ENCODE peak calls at places on chromosomes 3 and 15, in four cellular contexts. N, K, S and C are unnamed samples. For H3K27me3 and H3K4me1, the result is how much of the 10 kb centered on the place peaks cover.

GRCh38 chr3:82294609-82295008 is 533.2 kb upstream of the GBE1 start:
- DNase-seq in K (no peak), N (no peak), S (no peak), C (no peak)

GRCh38 chr15:84681822-84682221 is 23.8 kb upstream of the NMB start:
- DNase-seq in S (no peak), N (no peak), K (peak), C (no peak)

GRCh38 chr3:148254402-148254801 is 443.3 kb upstream of the AGTR1 start:
- DNase-seq in S (no peak), K (no peak), N (no peak), C (no peak)

GRCh38 chr3:14452676-14453367 is 50.4 kb downstream of the SLC6A6 start:
- DNase-seq in K (peak), N (peak), S (peak), C (peak)

GRCh38 chr3:164608554-164609276 is 469.6 kb downstream of the SI start:
- DNase-seq in N (no peak), S (no peak), K (no peak), C (no peak)

GRCh38 chr3:159922861-159923312 is 65.7 kb upstream of the IL12A start:
- DNase-seq in N (no peak), S (no peak), K (peak), C (no peak)

GRCh38 chr3:72145506-72146380 is 360.8 kb upstream of the PROK2 start:
- DNase-seq in K (no peak), S (no peak), N (no peak), C (no peak)

GRCh38 chr15:43406808-43407207 is 35.9 kb downstream of the TUBGCP4 start:
- DNase-seq in K (no peak), S (no peak), N (no peak), C (no peak)

GRCh38 chr3:60001369-60001768 is 951.5 kb upstream of the CFAP20DC start:
- DNase-seq in S (no peak), N (no peak), K (no peak), C (no peak)

GRCh38 chr3:12658593-12659058 is 5.3 kb downstream of the RAF1 start:
- DNase-seq in K (no peak), S (no peak), N (no peak), C (no peak)

GRCh38 chr3:42450567-42450966 is 40.2 kb upstream of the LYZL4 start:
- DNase-seq in S (no peak), N (no peak), K (no peak), C (no peak)

GRCh38 chr3:191922570-191922969 is 461.6 kb downstream of the PYDC2 start:
- DNase-seq in K (no peak), N (no peak), S (no peak), C (no peak)

GRCh38 chr3:191915717-191916116 is 454.8 kb downstream of the PYDC2 start:
- DNase-seq in K (no peak), S (no peak), N (no peak), C (no peak)

DNA sequence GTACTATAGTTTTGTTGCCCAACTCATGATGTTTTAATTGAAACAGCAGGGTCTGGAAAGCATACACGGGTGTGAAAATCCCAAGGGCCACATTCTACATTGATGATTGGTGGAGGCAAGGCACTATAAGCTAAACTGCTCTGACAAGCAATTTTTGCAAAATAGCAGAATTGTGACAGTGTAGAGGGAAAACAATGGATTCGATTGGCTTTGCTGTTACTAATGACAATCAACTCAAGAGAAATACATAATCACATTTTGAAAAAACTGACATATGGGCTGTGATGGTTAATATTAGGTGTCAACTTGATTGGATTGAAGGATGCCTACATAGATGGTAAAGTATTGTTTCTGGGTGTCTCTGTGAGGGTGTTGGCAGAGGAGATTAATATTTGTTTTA is 458.7 kb downstream of the PYDC2 start:
- DNase-seq in N (no peak), S (no peak), K (no peak), C (no peak)
- H3K27me3 ChIP-seq in N (under half), S (under half), K (under half), C (under half)

DNA sequence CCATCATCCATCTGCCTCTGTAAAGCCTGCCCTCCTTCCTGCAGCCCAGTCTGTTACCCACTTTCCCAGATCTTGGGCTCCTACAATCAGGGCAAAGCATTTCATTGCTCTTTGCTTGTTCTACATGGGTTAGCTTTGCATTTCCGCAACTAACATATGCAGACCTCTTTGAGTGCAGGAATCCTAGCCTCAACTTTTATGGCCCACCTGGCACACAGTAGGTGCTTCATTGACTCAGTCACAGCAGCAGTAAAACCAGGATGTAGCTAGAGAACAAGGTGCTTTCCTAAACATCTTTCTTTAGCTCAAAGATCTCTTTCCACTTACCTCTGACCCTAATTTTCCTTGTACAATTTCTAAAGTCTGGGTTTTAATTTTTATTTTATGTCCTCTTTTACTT is 3.5 kb downstream of the CD80 start:
- DNase-seq in N (no peak), S (no peak), K (no peak), C (no peak)
- H3K27ac ChIP-seq in N (no peak), S (no peak), K (no peak), C (no peak)

DNA sequence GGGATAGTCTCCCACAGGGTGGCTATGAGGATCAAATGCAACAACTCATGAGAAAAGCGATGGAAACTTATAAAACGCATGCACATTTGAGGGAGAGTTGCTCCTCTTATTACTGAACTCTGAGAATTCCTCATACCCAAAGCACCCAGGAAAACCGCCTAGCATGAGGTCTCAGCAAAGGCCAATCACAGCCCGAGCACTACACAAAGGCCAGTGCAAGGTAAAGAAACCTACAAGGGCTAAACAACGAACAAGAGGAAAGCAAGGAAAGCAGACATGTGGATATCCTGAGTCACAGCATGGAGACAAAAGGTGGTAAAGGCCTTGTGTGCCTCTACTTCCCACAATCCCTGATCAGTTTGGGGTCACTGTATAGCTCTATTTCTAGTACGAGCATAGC is 7.1 kb downstream of the RAB43 start:
- DNase-seq in N (no peak), K (no peak), S (no peak), C (no peak)
- H3K4me1 ChIP-seq in N (under half), K (under half), S (under half), C (under half)

GRCh38 chr3:50193746-50194127 is 2.3 kb downstream of the GNAT1 start:
- DNase-seq in S (no peak), N (no peak), K (no peak), C (no peak)

GRCh38 chr3:50194128-50194902 is 2.9 kb downstream of the GNAT1 start:
- DNase-seq in S (peak), N (no peak), K (peak), C (peak)

GRCh38 chr3:50195501-50196252 is 4.3 kb downstream of the GNAT1 start:
- DNase-seq in S (no peak), N (no peak), K (no peak), C (no peak)

GRCh38 chr3:50196253-50196801 is 4.9 kb downstream of the GNAT1 start:
- DNase-seq in N (no peak), S (no peak), K (no peak), C (no peak)

GRCh38 chr3:50194903-50195500 is 3.6 kb downstream of the GNAT1 start:
- DNase-seq in K (no peak), S (no peak), N (no peak), C (no peak)
- H3K27me3 ChIP-seq in K (under half), S (under half), N (half or more), C (under half)

GRCh38 chr3:187775549-187775948 is 30.3 kb upstream of the BCL6 start:
- DNase-seq in S (no peak), N (no peak), K (no peak), C (no peak)

GRCh38 chr3:187777331-187778046 is 32.2 kb upstream of the BCL6 start:
- DNase-seq in K (peak), N (no peak), S (no peak), C (peak)

GRCh38 chr3:187773233-187773962 is 28.1 kb upstream of the BCL6 start:
- DNase-seq in S (no peak), K (no peak), N (no peak), C (no peak)

GRCh38 chr3:187770224-187770623 is 25.0 kb upstream of the BCL6 start:
- DNase-seq in S (no peak), K (no peak), N (no peak), C (no peak)

GRCh38 chr3:187773963-187774789 is 28.9 kb upstream of the BCL6 start:
- DNase-seq in K (no peak), N (no peak), S (no peak), C (no peak)
- H3K27ac ChIP-seq in K (no peak), N (peak), S (no peak), C (no peak)

DNA sequence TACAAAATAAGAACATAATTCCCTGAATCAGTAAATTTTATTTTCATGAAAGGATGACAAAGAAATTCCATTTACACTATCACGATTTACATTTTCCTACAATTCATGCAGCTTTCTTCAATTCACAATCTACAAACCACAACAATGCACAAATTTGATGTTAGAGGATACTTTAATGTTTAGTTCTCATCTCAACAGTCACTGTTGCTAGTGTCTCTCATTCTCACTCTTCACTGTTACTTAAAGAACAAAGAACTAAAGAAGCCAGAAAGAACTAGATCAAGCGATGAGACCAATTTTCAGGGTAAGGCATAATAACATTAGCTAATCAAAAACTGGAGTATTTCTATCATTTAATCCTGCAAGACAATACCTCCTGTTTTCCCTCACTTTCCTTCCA is 73.5 kb downstream of the TBL1XR1 start:
- DNase-seq in N (no peak), K (no peak), S (no peak), C (no peak)
- H3K4me1 ChIP-seq in N (half or more), K (under half), S (under half), C (under half)

GRCh38 chr15:96362759-96363678 is 32.5 kb downstream of the NR2F2 start:
- DNase-seq in N (no peak), S (no peak), K (no peak), C (no peak)
- H3K27me3 ChIP-seq in N (half or more), S (under half), K (under half), C (under half)

DNA sequence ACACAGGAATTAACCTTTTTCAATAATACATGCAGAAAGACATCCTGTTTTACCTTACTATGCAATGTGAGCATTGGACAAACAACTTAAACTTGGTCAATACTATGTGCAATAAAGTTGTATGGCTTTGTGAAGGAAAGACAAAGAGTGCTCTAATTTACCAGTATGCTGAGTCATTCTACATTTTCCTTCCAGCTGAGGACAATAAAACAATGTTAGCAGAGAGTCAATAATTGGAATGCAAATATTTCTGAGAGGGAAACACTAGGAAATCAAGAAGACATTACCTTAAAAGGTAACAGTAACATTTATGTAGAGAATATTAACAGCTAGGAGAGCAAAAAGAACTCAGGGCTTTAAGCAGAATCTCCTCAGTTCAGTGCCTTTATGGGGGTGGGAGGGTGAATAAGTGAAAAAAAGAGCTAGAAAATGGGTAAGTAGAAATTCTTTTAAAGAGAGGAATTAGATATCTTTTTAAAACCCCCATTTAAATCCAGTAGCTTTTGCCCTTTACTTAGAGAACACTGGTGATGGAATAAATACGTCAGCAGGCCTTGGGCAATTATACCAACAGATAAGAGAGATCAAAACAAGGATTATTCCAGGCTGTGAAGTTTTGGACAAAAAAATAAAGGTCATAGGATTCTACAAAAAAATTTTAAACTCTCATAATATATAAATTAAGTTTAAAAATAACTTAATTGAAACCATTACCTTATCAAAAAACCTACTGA is 11.6 kb upstream of the HGD start:
- DNase-seq in S (no peak), K (no peak), N (no peak), C (peak)
- H3K27ac ChIP-seq in S (no peak), K (no peak), N (no peak), C (no peak)

GRCh38 chr3:186989429-186989828 is 59.1 kb downstream of the ST6GAL1 start:
- DNase-seq in N (no peak), K (no peak), S (no peak), C (no peak)

GRCh38 chr3:186990878-186991308 is 60.6 kb downstream of the ST6GAL1 start:
- DNase-seq in K (no peak), N (no peak), S (no peak), C (no peak)

GRCh38 chr3:186990282-186990681 is 60.0 kb downstream of the ST6GAL1 start:
- DNase-seq in K (no peak), N (no peak), S (no peak), C (no peak)

GRCh38 chr3:186986811-186987210 is 56.5 kb downstream of the ST6GAL1 start:
- DNase-seq in K (no peak), N (no peak), S (no peak), C (no peak)

GRCh38 chr3:186988806-186989205 is 58.5 kb downstream of the ST6GAL1 start:
- DNase-seq in K (no peak), S (no peak), N (no peak), C (no peak)
- H3K4me1 ChIP-seq in K (under half), S (under half), N (under half), C (under half)

DNA sequence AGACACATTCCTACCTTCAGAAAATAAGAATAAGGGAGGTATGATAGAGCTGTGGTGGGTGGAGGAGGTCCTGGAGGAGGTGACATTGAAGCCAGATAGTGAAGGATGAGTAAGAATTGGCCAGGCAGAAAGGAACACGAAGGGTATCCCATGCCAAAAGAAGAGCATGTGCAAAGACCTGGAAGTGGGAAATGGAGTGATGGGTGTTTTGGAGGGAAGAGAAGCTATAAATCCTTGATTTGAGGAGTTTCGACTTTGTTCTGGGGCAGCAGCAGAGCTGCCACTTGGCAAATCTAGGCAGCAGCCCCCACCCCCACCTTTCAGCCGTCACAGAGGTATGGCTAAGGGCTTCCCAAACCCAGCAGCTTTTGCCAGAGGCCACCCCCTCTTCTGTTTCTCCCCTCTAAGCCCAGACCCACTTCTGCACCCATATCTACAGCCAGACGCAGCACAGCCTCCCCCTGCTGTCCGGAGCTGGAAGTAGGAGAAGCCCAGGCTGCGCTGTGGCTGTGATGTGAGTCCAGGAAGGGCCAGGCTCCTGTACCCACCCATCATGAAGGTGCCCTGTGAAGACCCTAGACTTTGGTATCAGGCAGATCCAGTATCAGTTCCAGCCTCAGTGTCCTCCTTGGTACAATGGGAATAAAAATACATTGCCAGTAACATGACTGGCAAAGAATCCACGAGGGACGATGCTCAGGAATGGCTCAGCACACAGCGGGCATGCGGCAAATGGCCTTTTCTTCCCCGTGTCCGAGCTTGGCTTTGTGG is 188.7 kb upstream of the LINGO1 start:
- DNase-seq in K (peak), S (no peak), N (no peak), C (peak)
- H3K27me3 ChIP-seq in K (under half), S (under half), N (half or more), C (under half)